ENCODE peak calls at places on chromosomes 3 and 15, in eight cellular contexts. L, Y, X, Q, K, N, W and H are unnamed samples.

GRCh38 chr3:16509721-16510619 is 3.5 kb downstream of the RFTN1 start:
- DNase-seq in L (no peak), N (no peak), W (no peak), X (no peak), Q (no peak), Y (no peak), K (no peak), H (no peak)

GRCh38 chr3:190325923-190326322 is 3.7 kb upstream of the CLDN1 start:
- DNase-seq in Y (no peak), X (no peak), N (no peak), W (no peak), Q (peak), L (peak), K (no peak), H (no peak)

GRCh38 chr3:131299836-131300235 is 81.7 kb upstream of the NUDT16 start:
- DNase-seq in Q (no peak), N (no peak), W (no peak), L (no peak), K (no peak), Y (no peak), X (no peak), H (no peak)

GRCh38 chr3:10471337-10471721 is 34.1 kb downstream of the ATP2B2 start:
- DNase-seq in N (no peak), K (no peak), X (no peak), Y (no peak), W (no peak), L (no peak), Q (peak), H (no peak)

GRCh38 chr15:33716025-33716424 is 252.3 kb upstream of the CHRM5 start:
- DNase-seq in L (no peak), Q (no peak), X (no peak), N (no peak), W (no peak), K (no peak), Y (no peak), H (no peak)

GRCh38 chr3:111768571-111769100 is 90.4 kb upstream of the PHLDB2 start:
- DNase-seq in X (no peak), L (peak), Q (peak), K (no peak), Y (no peak), N (peak), W (no peak), H (no peak)

GRCh38 chr3:104514371-104514770 is 852.3 kb upstream of the ALCAM start:
- DNase-seq in L (no peak), K (no peak), W (no peak), N (no peak), Q (no peak), Y (no peak), X (no peak), H (no peak)

GRCh38 chr15:78317145-78317836 is 17.9 kb upstream of the SKIC8 start:
- DNase-seq in Q (peak), K (peak), W (no peak), L (peak), N (no peak), X (no peak), Y (no peak), H (no peak)

GRCh38 chr3:133937061-133937686 is 41.5 kb upstream of the RAB6B start:
- DNase-seq in Y (no peak), K (peak), X (no peak), W (no peak), N (no peak), Q (no peak), L (no peak), H (no peak)

GRCh38 chr3:10524799-10525301 is 19.5 kb upstream of the ATP2B2 start:
- DNase-seq in W (no peak), Q (no peak), X (no peak), N (no peak), K (no peak), L (no peak), Y (no peak), H (no peak)

GRCh38 chr3:150451329-150452084 is 43.4 kb downstream of the TSC22D2 start:
- DNase-seq in W (no peak), Q (no peak), K (no peak), L (no peak), N (no peak), X (no peak), Y (no peak), H (no peak)

GRCh38 chr3:11749486-11749885 is 97.2 kb downstream of the TAMM41 start:
- DNase-seq in Y (no peak), N (no peak), W (no peak), K (no peak), X (no peak), Q (no peak), L (peak), H (no peak)

GRCh38 chr3:130582457-130583155 is 65.6 kb downstream of the COL6A6 start:
- DNase-seq in L (no peak), N (no peak), Y (no peak), K (no peak), X (no peak), W (no peak), Q (no peak), H (no peak)

GRCh38 chr15:52011711-52012144 is 7.3 kb upstream of the MAPK6 start:
- DNase-seq in Y (no peak), X (peak), N (no peak), Q (peak), L (no peak), K (no peak), W (no peak), H (no peak)

GRCh38 chr3:15315003-15315402 is 17.4 kb downstream of the SH3BP5 start:
- DNase-seq in K (no peak), L (peak), Y (no peak), W (no peak), Q (no peak), X (no peak), N (no peak), H (peak)

GRCh38 chr15:63238796-63239195 is 38.6 kb upstream of the APH1B start:
- DNase-seq in Y (no peak), L (peak), Q (peak), W (no peak), K (no peak), N (no peak), X (no peak), H (no peak)

GRCh38 chr3:178669046-178669445 is 132.8 kb downstream of the KCNMB2 start:
- DNase-seq in Q (no peak), N (no peak), X (no peak), L (no peak), W (no peak), Y (no peak), K (no peak), H (no peak)

GRCh38 chr3:113261996-113262665 is 50.8 kb downstream of the BOC start:
- DNase-seq in W (no peak), X (no peak), Q (no peak), K (no peak), L (no peak), Y (no peak), N (no peak), H (no peak)

GRCh38 chr3:58357402-58357801 is 24.7 kb downstream of the PXK start:
- DNase-seq in X (no peak), W (no peak), N (no peak), Q (no peak), Y (no peak), K (no peak), L (no peak), H (no peak)

GRCh38 chr3:175307642-175308041 is 448.5 kb downstream of the NAALADL2 start:
- DNase-seq in N (no peak), Y (no peak), X (no peak), L (no peak), K (no peak), Q (no peak), W (no peak), H (no peak)

GRCh38 chr3:5239602-5240001 is 52.1 kb downstream of the EDEM1 start:
- DNase-seq in W (no peak), Q (no peak), L (no peak), X (no peak), Y (no peak), N (no peak), K (no peak), H (no peak)

GRCh38 chr3:174737966-174738365 is 121.2 kb upstream of the NAALADL2 start:
- DNase-seq in N (no peak), W (no peak), Q (peak), K (no peak), Y (no peak), X (no peak), L (no peak), H (no peak)

GRCh38 chr3:55169161-55169560 is 241.3 kb upstream of the LRTM1 start:
- DNase-seq in Y (no peak), Q (no peak), W (no peak), L (no peak), K (no peak), N (no peak), X (no peak), H (no peak)

GRCh38 chr15:97955040-97955439 is 5.5 kb upstream of the ARRDC4 start:
- DNase-seq in X (no peak), L (no peak), K (peak), Q (no peak), W (no peak), Y (no peak), N (no peak), H (no peak)

GRCh38 chr15:65304393-65305143 is at the start of gene RNU5B-1:
- DNase-seq in N (peak), Q (peak), X (peak), K (peak), W (peak), Y (peak), L (peak), H (peak)

GRCh38 chr3:194326192-194327029 is 24.7 kb downstream of the CPN2 start:
- DNase-seq in N (no peak), Y (no peak), K (no peak), W (no peak), X (no peak), L (peak), Q (peak), H (no peak)

GRCh38 chr3:143267984-143268383 is 148.4 kb downstream of the CHST2 start:
- DNase-seq in Y (no peak), Q (no peak), L (peak), N (no peak), K (no peak), X (no peak), W (no peak), H (no peak)

GRCh38 chr15:31361764-31362120 is 35.1 kb downstream of the KLF13 start:
- DNase-seq in W (no peak), L (no peak), Y (no peak), Q (peak), X (no peak), N (no peak), K (no peak), H (no peak)

GRCh38 chr3:49976942-49977341 is 37.0 kb downstream of the RBM6 start:
- DNase-seq in Q (no peak), Y (no peak), X (no peak), L (no peak), K (no peak), W (no peak), N (no peak), H (no peak)

GRCh38 chr3:77254967-77255831 is 215.3 kb downstream of the ROBO2 start:
- DNase-seq in X (peak), N (peak), W (no peak), K (peak), Y (no peak), Q (peak), L (peak), H (no peak)

GRCh38 chr3:141686477-141687280 is 51.4 kb upstream of the RNF7 start:
- DNase-seq in L (peak), X (peak), W (no peak), K (peak), Y (peak), N (no peak), Q (peak), H (peak)

GRCh38 chr3:66082679-66083078 is 44.0 kb upstream of the MAGI1 start:
- DNase-seq in X (no peak), Q (no peak), Y (no peak), L (no peak), N (no peak), K (no peak), W (no peak), H (no peak)

GRCh38 chr15:31501536-31502157 is 175.0 kb downstream of the KLF13 start:
- DNase-seq in L (no peak), Y (no peak), W (no peak), N (no peak), K (no peak), Q (no peak), X (no peak), H (no peak)

GRCh38 chr15:94225616-94226015 is 5.7 kb upstream of the MCTP2 start:
- DNase-seq in X (no peak), Q (no peak), Y (no peak), W (no peak), K (no peak), L (peak), N (no peak), H (no peak)

GRCh38 chr3:194315088-194315964 is 35.8 kb downstream of the CPN2 start:
- DNase-seq in W (peak), Q (peak), K (peak), L (peak), X (peak), Y (peak), N (no peak), H (peak)